ENCODE peak calls at places on chromosome 3, in five cellular contexts. G is AG10803, U is testis, P is left ventricle myocardium inferior, M is foreskin keratinocyte. E is an unnamed sample.

GRCh38 chr3:37308247-37308646 is 133.9 kb upstream of the LRRFIP2 start:
- DNase-seq in U (no peak), G (peak), P (no peak), M (no peak), E (no peak)

GRCh38 chr3:9617736-9618135 is 31.6 kb upstream of the MTMR14 start:
- DNase-seq in M (no peak), P (no peak), G (no peak), U (no peak), E (no peak)

GRCh38 chr3:69020857-69021256 is 7.4 kb upstream of the EOGT start:
- DNase-seq in G (no peak), P (no peak), U (no peak), M (no peak), E (no peak)

GRCh38 chr3:193572426-193572908 is 17.8 kb upstream of the ATP13A4 start:
- DNase-seq in M (no peak), P (peak), U (peak), G (peak), E (no peak)

GRCh38 chr3:183287301-183287971 is 34.4 kb downstream of the B3GNT5 start:
- DNase-seq in M (no peak), P (no peak), G (peak), U (no peak), E (no peak)

GRCh38 chr3:56110886-56111285 is 357.4 kb downstream of the ERC2 start:
- DNase-seq in G (no peak), P (no peak), U (no peak), M (no peak), E (no peak)

GRCh38 chr3:129278970-129279906 is 568 bp downstream of the HMCES start:
- DNase-seq in P (peak), U (peak), M (peak), G (peak), E (no peak)

GRCh38 chr3:105355355-105356063 is 11.2 kb upstream of the ALCAM start:
- DNase-seq in G (no peak), P (no peak), U (no peak), M (peak), E (no peak)

GRCh38 chr3:157159762-157160651 is at the start of gene CCNL1:
- DNase-seq in U (peak), M (peak), P (peak), G (peak), E (peak)

GRCh38 chr3:118485693-118486092 is 549.0 kb downstream of the IGSF11 start:
- DNase-seq in U (no peak), G (no peak), M (no peak), P (no peak), E (no peak)

GRCh38 chr3:12423918-12424634 is 60.2 kb upstream of the TSEN2 start:
- DNase-seq in M (no peak), P (no peak), U (no peak), G (no peak), E (no peak)

GRCh38 chr3:65732060-65732933 is 306.4 kb downstream of the MAGI1 start:
- DNase-seq in G (peak), U (peak), P (no peak), M (peak), E (peak)

GRCh38 chr3:135558906-135559305 is 406.6 kb upstream of the PPP2R3A start:
- DNase-seq in U (no peak), M (no peak), G (peak), P (no peak), E (no peak)

GRCh38 chr3:179263134-179263533 is 12.2 kb upstream of the KCNMB3 start:
- DNase-seq in M (no peak), G (no peak), U (no peak), P (no peak), E (no peak)

GRCh38 chr3:171838218-171838720 is 4.9 kb upstream of the TMEM212 start:
- DNase-seq in M (no peak), G (peak), U (peak), P (peak), E (no peak)
- TF ChIP-seq CTCF in M (no peak), G (peak), U (no peak), P (peak), E (no peak)

GRCh38 chr3:14646150-14646573 is 5.4 kb upstream of the CCDC174 start:
- DNase-seq in P (no peak), U (no peak), G (no peak), M (no peak), E (no peak)

GRCh38 chr3:14647976-14648955 is 3.3 kb upstream of the CCDC174 start:
- DNase-seq in G (no peak), P (no peak), U (no peak), M (no peak), E (no peak)

GRCh38 chr3:14645453-14645852 is 6.1 kb upstream of the CCDC174 start:
- DNase-seq in U (no peak), G (no peak), P (no peak), M (no peak), E (no peak)

GRCh38 chr3:14649466-14649865 is 2.1 kb upstream of the CCDC174 start:
- DNase-seq in U (no peak), G (no peak), M (no peak), P (no peak), E (no peak)

GRCh38 chr3:14646589-14647413 is 4.8 kb upstream of the CCDC174 start:
- DNase-seq in U (no peak), P (no peak), M (no peak), G (no peak), E (no peak)
- TF ChIP-seq CTCF in U (no peak), P (no peak), M (peak), G (no peak), E (no peak)

GRCh38 chr3:107753494-107753893 is 230.7 kb downstream of the BBX start:
- DNase-seq in U (peak), M (no peak), G (peak), P (no peak), E (peak)
- TF ChIP-seq CTCF in U (peak), M (peak), G (peak), P (peak), E (peak)

GRCh38 chr3:64381369-64381768 is 156.1 kb upstream of the PRICKLE2 start:
- DNase-seq in G (no peak), P (no peak), U (no peak), M (no peak), E (no peak)

GRCh38 chr3:64375737-64376136 is 150.5 kb upstream of the PRICKLE2 start:
- DNase-seq in G (no peak), U (no peak), M (no peak), P (no peak), E (no peak)

GRCh38 chr3:64382171-64382570 is 156.9 kb upstream of the PRICKLE2 start:
- DNase-seq in M (no peak), P (no peak), U (no peak), G (no peak), E (no peak)

GRCh38 chr3:64380539-64380938 is 155.3 kb upstream of the PRICKLE2 start:
- DNase-seq in G (no peak), M (no peak), U (no peak), P (no peak), E (no peak)

DNA sequence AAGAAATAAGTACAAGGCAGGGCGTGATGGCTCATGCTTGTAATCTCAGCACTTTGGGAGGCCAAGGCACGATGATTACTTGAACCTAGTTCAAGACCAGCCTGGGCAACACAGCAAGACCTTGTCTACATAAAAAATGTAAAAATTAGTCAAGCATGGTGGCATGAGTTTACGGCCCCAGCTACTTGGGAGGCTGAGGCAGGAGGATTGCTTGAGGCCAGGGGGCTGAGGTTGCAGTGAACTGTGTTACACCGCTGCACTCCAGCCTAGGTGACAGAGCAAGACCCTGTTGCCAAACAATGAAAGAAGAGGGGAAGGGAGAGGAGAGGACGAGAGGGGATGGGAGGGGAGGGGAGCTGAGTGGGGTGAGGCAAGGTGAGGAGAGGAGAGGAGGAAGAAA is 152.7 kb upstream of the PRICKLE2 start:
- DNase-seq in G (no peak), P (no peak), U (no peak), M (no peak), E (no peak)
- TF ChIP-seq CTCF in G (no peak), P (no peak), U (no peak), M (no peak), E (no peak)

GRCh38 chr3:40317061-40317676 is 7.7 kb downstream of the EIF1B start:
- DNase-seq in G (peak), M (no peak), U (peak), P (no peak), E (peak)
- TF ChIP-seq CTCF in G (peak), M (peak), U (peak), P (peak), E (peak)

GRCh38 chr3:58306662-58307286 is 454 bp downstream of the HTD2 start:
- DNase-seq in G (peak), M (no peak), P (peak), U (peak), E (no peak)
- TF ChIP-seq CTCF in G (peak), M (peak), P (no peak), U (no peak), E (peak)

E was measured in GM12864.